ENCODE peak calls at places on chromosomes 11 and 22, in five cellular contexts. I, G, X, Y and T are unnamed samples.
A peak's percentile ranks its signal among the peaks of the same experiment; 100 is the strongest.

GRCh38 chr11:119974467-119974866 is 163.4 kb downstream of the TRIM29 start:
- DNase-seq in X (no peak), G (no peak), I (no peak), Y (no peak), T (no peak)

GRCh38 chr11:57402188-57403066 is 12.0 kb upstream of the PRG2 start:
- DNase-seq in G (no peak), Y (no peak), X (no peak), I (no peak), T (no peak)

GRCh38 chr11:119940401-119940976 is 197.4 kb downstream of the TRIM29 start:
- DNase-seq in Y (no peak), X (no peak), I (no peak), G (no peak), T (no peak)

GRCh38 chr11:109641549-109641948 is 219.6 kb downstream of the C11orf87 start:
- DNase-seq in G (no peak), X (peak; percentile 78), I (no peak), Y (no peak), T (no peak)

GRCh38 chr22:29658171-29658570 is 54.7 kb downstream of the NF2 start:
- DNase-seq in I (no peak), G (no peak), Y (no peak), X (no peak), T (no peak)

GRCh38 chr22:48745842-48746788 is 1081.6 kb downstream of the BRD1 start:
- DNase-seq in G (no peak), X (no peak), Y (peak; percentile 47), I (peak; percentile 18), T (no peak)

GRCh38 chr11:134362192-134362901 is 30.6 kb downstream of the GLB1L2 start:
- DNase-seq in G (no peak), X (no peak), Y (peak; percentile 73), I (no peak), T (peak; percentile 60)

GRCh38 chr11:111454561-111455192 is 57.5 kb downstream of the BTG4 start:
- DNase-seq in Y (no peak), G (no peak), I (no peak), X (peak; percentile 88), T (no peak)

GRCh38 chr11:79367844-79368243 is 73.0 kb downstream of the TENM4 start:
- DNase-seq in I (no peak), X (no peak), Y (no peak), G (no peak), T (no peak)

GRCh38 chr11:111814106-111814505 is 47.9 kb upstream of the PPP2R1B start:
- DNase-seq in Y (no peak), G (no peak), X (no peak), I (no peak), T (no peak)

GRCh38 chr22:41777749-41778395 is 22.6 kb upstream of the CCDC134 start:
- DNase-seq in G (no peak), I (no peak), X (no peak), Y (no peak), T (no peak)

GRCh38 chr11:46900091-46900746 is 18.1 kb downstream of the LRP4 start:
- DNase-seq in I (no peak), X (no peak), Y (no peak), G (no peak), T (no peak)

GRCh38 chr11:85806876-85807275 is 4.1 kb downstream of the SYTL2 start:
- DNase-seq in G (no peak), Y (no peak), I (no peak), X (no peak), T (no peak)

GRCh38 chr11:134275534-134276395 is at the start of gene GLB1L3:
- DNase-seq in X (peak; percentile 74), G (no peak), I (no peak), Y (peak; percentile 81), T (no peak)

GRCh38 chr11:35304393-35304790 is 115.0 kb downstream of the SLC1A2 start:
- DNase-seq in G (no peak), Y (no peak), X (no peak), I (no peak), T (no peak)

GRCh38 chr11:11020219-11020726 is 162.4 kb upstream of the ZBED5 start:
- DNase-seq in X (no peak), Y (no peak), I (no peak), G (no peak), T (no peak)

GRCh38 chr11:65802841-65803240 is 16.0 kb downstream of the OVOL1 start:
- DNase-seq in G (peak; percentile 71), Y (no peak), I (no peak), X (no peak), T (no peak)

GRCh38 chr22:31083377-31083768 is 2.3 kb downstream of the SMTN start:
- DNase-seq in I (peak; percentile 92), G (no peak), Y (no peak), X (no peak), T (no peak)

GRCh38 chr22:21816787-21817496 is 50.5 kb downstream of the MAPK1 start:
- DNase-seq in X (no peak), I (no peak), G (peak; percentile 61), Y (no peak), T (no peak)

GRCh38 chr11:1931791-1932480 is 12.4 kb downstream of the TNNT3 start:
- DNase-seq in Y (peak; percentile 53), X (no peak), I (no peak), G (no peak), T (no peak)

GRCh38 chr11:2383823-2384722 is 7.0 kb downstream of the CD81 start:
- DNase-seq in Y (peak; percentile 89), G (peak; percentile 39), I (no peak), X (peak; percentile 69), T (no peak)

GRCh38 chr11:16891964-16892363 is 122.2 kb downstream of the PLEKHA7 start:
- DNase-seq in Y (no peak), X (no peak), G (no peak), I (no peak), T (no peak)

GRCh38 chr22:25880524-25880923 is 138.5 kb downstream of the MYO18B start:
- DNase-seq in I (no peak), Y (no peak), G (peak; percentile 11), X (peak; percentile 25), T (no peak)

GRCh38 chr11:8219257-8220021 is 44.2 kb downstream of the LMO1 start:
- DNase-seq in X (peak; percentile 85), Y (no peak), G (no peak), I (peak; percentile 64), T (no peak)

GRCh38 chr22:46180370-46181137 is 30.2 kb downstream of the PPARA start:
- DNase-seq in G (no peak), I (no peak), X (peak; percentile 29), Y (no peak), T (no peak)

GRCh38 chr22:41608386-41608785 is 12.5 kb downstream of the DESI1 start:
- DNase-seq in Y (peak; percentile 36), I (no peak), X (no peak), G (no peak), T (no peak)

GRCh38 chr11:113896156-113896879 is 8.3 kb upstream of the HTR3B start:
- DNase-seq in Y (no peak), I (peak; percentile 37), X (peak; percentile 77), G (no peak), T (no peak)

GRCh38 chr22:28791841-28792490 is 8.4 kb downstream of the XBP1 start:
- DNase-seq in G (peak; percentile 80), I (no peak), Y (no peak), X (no peak), T (no peak)

GRCh38 chr11:101707477-101707876 is 123.7 kb upstream of the TRPC6 start:
- DNase-seq in I (no peak), X (no peak), Y (no peak), G (no peak), T (no peak)

GRCh38 chr22:42972592-42973535 is 42.1 kb downstream of the PACSIN2 start:
- DNase-seq in X (no peak), I (peak; percentile 57), Y (no peak), G (no peak), T (no peak)

GRCh38 chr11:69814411-69814810 is 4.8 kb downstream of the FGF3 start:
- DNase-seq in Y (no peak), X (no peak), G (no peak), I (no peak), T (no peak)

DNA sequence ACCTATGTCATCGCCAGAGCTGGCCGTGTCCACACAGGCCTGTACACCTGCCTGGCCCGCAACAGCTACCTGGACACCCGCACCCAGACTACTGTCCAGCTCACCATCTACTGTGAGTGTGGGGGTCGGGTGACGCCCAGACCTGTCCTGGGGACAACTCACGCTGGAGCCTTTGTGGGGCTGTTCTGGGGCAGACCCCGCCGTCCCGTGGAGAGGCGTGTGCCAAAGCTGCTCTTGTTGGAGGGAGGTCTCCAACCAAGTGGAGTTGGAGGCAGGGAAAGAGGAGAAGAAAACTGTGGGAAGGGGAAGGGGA is 4.3 kb downstream of the VSIG10L2 start:
- DNase-seq in Y (peak; percentile 71), G (no peak), I (no peak), X (no peak), T (no peak)
- TF ChIP-seq CTCF in Y (no peak), G (no peak), I (no peak), X (no peak), T (no peak)

DNA sequence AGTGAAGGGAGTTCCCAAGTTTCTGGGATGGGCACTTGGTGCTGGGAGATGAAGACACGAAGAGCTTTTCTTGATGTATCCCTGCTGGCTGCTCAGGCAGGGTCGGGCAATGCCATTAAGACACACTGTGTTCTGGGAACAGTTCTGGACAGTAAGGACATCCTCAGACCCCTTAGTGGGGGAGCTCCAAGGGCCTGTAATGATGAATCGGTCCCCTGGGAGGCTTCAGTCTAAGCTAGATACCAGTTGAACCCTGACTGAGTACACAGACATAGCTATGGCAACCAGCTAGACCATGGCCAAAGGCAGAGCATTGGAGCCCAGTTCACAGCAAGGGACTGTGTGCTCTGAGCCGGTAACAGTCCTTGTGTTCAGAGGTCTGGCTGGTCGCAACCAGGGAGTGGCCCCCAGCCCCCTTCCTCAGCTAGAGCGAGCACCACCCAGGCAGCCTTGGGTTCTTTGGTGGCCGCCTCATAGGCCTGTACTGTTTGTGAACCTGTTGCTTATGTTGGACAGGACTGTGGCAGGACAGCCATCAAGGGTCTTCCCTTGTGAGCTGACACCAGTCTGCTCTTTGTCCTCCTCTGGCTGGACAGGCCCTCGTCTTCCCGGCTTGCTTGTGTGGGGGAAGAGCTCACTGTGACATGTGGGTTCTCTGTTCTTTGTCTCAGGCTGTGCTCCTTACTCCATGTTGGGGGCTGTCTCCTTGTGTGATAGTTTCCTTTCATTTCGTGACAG is 25.0 kb downstream of the MED15 start:
- DNase-seq in X (no peak), G (no peak), I (no peak), Y (no peak), T (no peak)
- H3K4me1 ChIP-seq in X (peaks cover 13% of the 10 kb centered on the region), G (no peaks in the 10 kb centered on the region), I (peaks cover 71% of the 10 kb centered on the region), Y (peaks cover 83% of the 10 kb centered on the region), T (peaks cover 3% of the 10 kb centered on the region)

DNA sequence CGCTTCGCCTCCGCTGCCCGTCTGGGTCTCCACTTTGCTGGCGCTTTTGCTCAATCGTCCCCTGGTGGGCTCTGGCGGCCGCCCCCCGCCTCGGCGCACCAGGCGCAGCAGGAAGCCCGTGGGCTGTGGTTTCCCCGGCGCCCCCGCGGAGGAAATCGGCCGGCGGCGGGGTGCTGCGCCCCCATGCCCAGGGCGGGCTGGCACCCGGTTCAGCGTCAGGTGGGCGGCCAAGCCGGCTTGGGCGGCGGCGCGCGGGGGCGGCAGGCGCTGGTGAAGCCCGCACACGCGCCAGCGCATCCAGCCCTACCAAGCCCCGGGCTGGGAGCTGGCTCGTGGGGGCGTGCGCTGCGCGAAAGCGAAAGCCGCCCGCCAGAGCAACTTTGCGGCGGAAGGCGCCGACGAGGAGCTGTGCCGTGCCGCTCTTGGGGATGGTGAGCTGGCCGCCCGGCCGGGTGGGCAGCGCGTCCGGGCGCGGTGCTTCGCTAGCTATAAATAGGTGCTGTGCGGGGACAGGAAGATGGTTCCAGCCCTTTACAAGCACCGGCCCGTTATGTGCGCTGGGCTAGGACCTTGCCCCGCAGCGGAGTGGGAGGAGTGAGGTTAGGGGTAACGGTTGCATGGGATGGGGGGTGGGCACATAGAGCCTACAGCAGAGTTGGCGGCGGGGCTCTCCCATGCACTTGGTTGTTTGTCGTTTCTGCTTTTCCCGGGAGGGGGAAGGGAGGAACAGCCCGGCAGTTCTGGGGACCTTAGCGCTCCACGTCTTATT is 25.0 kb upstream of the SUSD2 start:
- DNase-seq in X (peak; percentile 59), G (no peak), I (peak; percentile 45), Y (peak; percentile 94), T (no peak)
- TF ChIP-seq POLR2AphosphoS5 in X (no peak), G (no peak), I (no peak), Y (no peak), T (no peak)

GRCh38 chr11:63901660-63902059 is 15.3 kb downstream of the RCOR2 start:
- DNase-seq in X (peak; percentile 64), Y (no peak), G (no peak), I (no peak), T (no peak)
- TF ChIP-seq CTCF in X (peak; percentile 61), Y (no peak), G (peak; percentile 19), I (no peak), T (no peak)